ENCODE peak calls at places on chromosomes 16 and 17, in four cellular contexts. One of them, this sample, is unnamed.

GRCh38 chr17:60555786-60556185 is 29.7 kb upstream of the APPBP2 start:
- DNase-seq in SK-N-SH: no peak
- DNase-seq in K562: no peak
- DNase-seq in HepG2: no peak
- DNase-seq in this sample: no peak

GRCh38 chr17:45965741-45966140 is 33.3 kb upstream of the STH start:
- DNase-seq in SK-N-SH: no peak
- DNase-seq in K562: no peak
- DNase-seq in HepG2: no peak
- DNase-seq in this sample: no peak

GRCh38 chr17:16085066-16085699 is 85.6 kb downstream of the TTC19 start:
- DNase-seq in SK-N-SH: no peak
- DNase-seq in K562: no peak
- DNase-seq in HepG2: no peak
- DNase-seq in this sample: no peak

GRCh38 chr16:11253009-11253994 is 2.7 kb downstream of the SOCS1 start:
- DNase-seq in SK-N-SH: no peak
- DNase-seq in K562: peak; percentile 39
- DNase-seq in HepG2: no peak
- DNase-seq in this sample: no peak

GRCh38 chr17:61209524-61209923 is 190.1 kb upstream of the TBX2 start:
- DNase-seq in SK-N-SH: no peak
- DNase-seq in K562: no peak
- DNase-seq in HepG2: no peak
- DNase-seq in this sample: no peak

GRCh38 chr16:12874135-12874534 is 27.3 kb upstream of the SHISA9 start:
- DNase-seq in SK-N-SH: no peak
- DNase-seq in K562: no peak
- DNase-seq in HepG2: no peak
- DNase-seq in this sample: no peak

GRCh38 chr16:75497558-75497957 is 2.3 kb upstream of the CHST6 start:
- DNase-seq in SK-N-SH: no peak
- DNase-seq in K562: no peak
- DNase-seq in HepG2: no peak
- DNase-seq in this sample: no peak

GRCh38 chr17:54971147-54971546 is 2.6 kb downstream of the STXBP4 start:
- DNase-seq in SK-N-SH: no peak
- DNase-seq in K562: no peak
- DNase-seq in HepG2: peak; percentile 73
- DNase-seq in this sample: no peak

GRCh38 chr17:81295678-81296381 is 723 bp upstream of the SLC38A10 start:
- DNase-seq in SK-N-SH: peak; percentile 72
- DNase-seq in K562: no peak
- DNase-seq in HepG2: peak; percentile 53
- DNase-seq in this sample: no peak

GRCh38 chr17:3602499-3602898 is 6.7 kb downstream of the TRPV1 start:
- DNase-seq in SK-N-SH: peak; percentile 61
- DNase-seq in K562: peak; percentile 65
- DNase-seq in HepG2: peak; percentile 44
- DNase-seq in this sample: no peak

GRCh38 chr17:4607773-4608187 is 23.5 kb downstream of the SMTNL2 start:
- DNase-seq in SK-N-SH: no peak
- DNase-seq in K562: peak; percentile 25
- DNase-seq in HepG2: no peak
- DNase-seq in this sample: no peak

GRCh38 chr17:29133146-29133713 is 47.0 kb downstream of the MYO18A start:
- DNase-seq in SK-N-SH: no peak
- DNase-seq in K562: peak; percentile 56
- DNase-seq in HepG2: no peak
- DNase-seq in this sample: no peak

GRCh38 chr16:49482690-49483089 is 109.1 kb downstream of the C16orf78 start:
- DNase-seq in SK-N-SH: no peak
- DNase-seq in K562: no peak
- DNase-seq in HepG2: no peak
- DNase-seq in this sample: no peak

GRCh38 chr16:87622756-87623319 is 20.5 kb downstream of the JPH3 start:
- DNase-seq in SK-N-SH: no peak
- DNase-seq in K562: no peak
- DNase-seq in HepG2: no peak
- DNase-seq in this sample: no peak

GRCh38 chr17:76473541-76473985 is 6.2 kb downstream of the AANAT start:
- DNase-seq in SK-N-SH: peak; percentile 88
- DNase-seq in K562: peak; percentile 67
- DNase-seq in HepG2: no peak
- DNase-seq in this sample: no peak

GRCh38 chr16:88747588-88748301 is 37.3 kb downstream of the PIEZO1 start:
- DNase-seq in SK-N-SH: no peak
- DNase-seq in K562: peak; percentile 89
- DNase-seq in HepG2: peak; percentile 66
- DNase-seq in this sample: no peak

GRCh38 chr16:69326172-69326873 is 4.1 kb downstream of the PDF start:
- DNase-seq in SK-N-SH: no peak
- DNase-seq in K562: no peak
- DNase-seq in HepG2: peak; percentile 94
- DNase-seq in this sample: no peak

GRCh38 chr17:39739020-39739884 is 1.5 kb downstream of the GRB7 start:
- DNase-seq in SK-N-SH: peak; percentile 41
- DNase-seq in K562: peak; percentile 69
- DNase-seq in HepG2: peak; percentile 100
- DNase-seq in this sample: no peak

GRCh38 chr17:4407851-4408250 is 25.9 kb upstream of the SPNS3 start:
- DNase-seq in SK-N-SH: no peak
- DNase-seq in K562: no peak
- DNase-seq in HepG2: peak; percentile 18
- DNase-seq in this sample: no peak

DNA sequence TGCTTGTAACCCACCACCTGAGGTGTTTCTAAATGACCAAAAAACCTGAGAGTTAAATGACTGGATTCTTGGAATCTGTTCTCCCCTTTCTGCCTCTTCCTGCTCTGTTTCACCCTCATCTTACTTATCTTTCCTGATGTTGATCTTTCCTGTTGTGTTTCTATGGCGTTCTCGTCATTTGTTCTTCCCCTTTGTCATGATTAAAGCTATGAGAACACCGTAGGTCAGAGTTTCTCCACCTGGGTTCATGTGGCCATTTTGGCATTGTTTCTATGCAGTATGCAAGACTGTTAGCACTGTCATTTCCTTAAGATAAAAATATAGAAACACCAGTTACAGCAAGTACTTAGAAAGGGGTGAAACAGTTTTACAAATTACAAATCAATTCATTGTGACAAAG is 165.9 kb downstream of the PHKB start:
- DNase-seq in SK-N-SH: no peak
- DNase-seq in K562: no peak
- DNase-seq in HepG2: no peak
- DNase-seq in this sample: no peak
- H3K9ac ChIP-seq in SK-N-SH: no peak overlapping the region
- H3K9ac ChIP-seq in K562: no peak overlapping the region
- H3K9ac ChIP-seq in HepG2: no peak overlapping the region
- H3K9ac ChIP-seq in this sample: no peak overlapping the region

GRCh38 chr16:73125860-73126259 is 77.9 kb upstream of the ZFHX3 start:
- DNase-seq in SK-N-SH: no peak
- DNase-seq in K562: no peak
- DNase-seq in HepG2: no peak
- DNase-seq in this sample: no peak

GRCh38 chr16:73124665-73125064 is 76.7 kb upstream of the ZFHX3 start:
- DNase-seq in SK-N-SH: no peak
- DNase-seq in K562: no peak
- DNase-seq in HepG2: no peak
- DNase-seq in this sample: no peak

GRCh38 chr16:73124097-73124652 is 76.2 kb upstream of the ZFHX3 start:
- DNase-seq in SK-N-SH: no peak
- DNase-seq in K562: no peak
- DNase-seq in HepG2: no peak
- DNase-seq in this sample: no peak

GRCh38 chr16:73129455-73129854 is 81.5 kb upstream of the ZFHX3 start:
- DNase-seq in SK-N-SH: no peak
- DNase-seq in K562: no peak
- DNase-seq in HepG2: no peak
- DNase-seq in this sample: no peak

DNA sequence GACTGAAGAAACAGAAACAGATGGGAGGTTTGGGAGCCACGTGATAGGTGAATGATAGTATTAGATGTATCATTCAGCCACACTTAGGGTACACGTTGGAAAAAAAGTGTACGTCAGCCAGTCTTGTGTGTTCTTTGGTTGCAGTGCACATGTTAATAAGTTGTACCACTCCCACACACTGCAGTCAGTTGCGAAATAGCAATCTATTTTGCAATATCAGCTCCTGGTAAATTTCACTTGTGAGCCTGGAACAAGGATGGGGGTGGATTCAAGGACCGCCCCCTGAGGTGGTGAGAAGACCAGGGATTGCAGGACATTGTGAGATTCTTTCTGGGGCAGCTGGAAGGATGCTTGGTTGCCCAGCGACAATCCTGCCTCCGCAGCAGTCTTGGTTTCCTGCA is 78.5 kb upstream of the ZFHX3 start:
- DNase-seq in SK-N-SH: no peak
- DNase-seq in K562: no peak
- DNase-seq in HepG2: peak; percentile 45
- DNase-seq in this sample: no peak
- TF ChIP-seq FOXM1 in SK-N-SH: no peak
- TF ChIP-seq FOXM1 in K562: no peak
- TF ChIP-seq FOXM1 in HepG2: no peak
- TF ChIP-seq FOXM1 in this sample: no peak

GRCh38 chr17:65531508-65532431 is 29.7 kb downstream of the AXIN2 start:
- DNase-seq in SK-N-SH: peak; percentile 93
- DNase-seq in K562: no peak
- DNase-seq in HepG2: no peak
- DNase-seq in this sample: no peak

GRCh38 chr17:65532491-65532890 is 29.0 kb downstream of the AXIN2 start:
- DNase-seq in SK-N-SH: no peak
- DNase-seq in K562: no peak
- DNase-seq in HepG2: no peak
- DNase-seq in this sample: no peak

GRCh38 chr17:65530158-65530984 is 31.1 kb downstream of the AXIN2 start:
- DNase-seq in SK-N-SH: no peak
- DNase-seq in K562: no peak
- DNase-seq in HepG2: no peak
- DNase-seq in this sample: no peak

GRCh38 chr17:65529761-65530157 is 31.7 kb downstream of the AXIN2 start:
- DNase-seq in SK-N-SH: no peak
- DNase-seq in K562: no peak
- DNase-seq in HepG2: no peak
- DNase-seq in this sample: no peak

DNA sequence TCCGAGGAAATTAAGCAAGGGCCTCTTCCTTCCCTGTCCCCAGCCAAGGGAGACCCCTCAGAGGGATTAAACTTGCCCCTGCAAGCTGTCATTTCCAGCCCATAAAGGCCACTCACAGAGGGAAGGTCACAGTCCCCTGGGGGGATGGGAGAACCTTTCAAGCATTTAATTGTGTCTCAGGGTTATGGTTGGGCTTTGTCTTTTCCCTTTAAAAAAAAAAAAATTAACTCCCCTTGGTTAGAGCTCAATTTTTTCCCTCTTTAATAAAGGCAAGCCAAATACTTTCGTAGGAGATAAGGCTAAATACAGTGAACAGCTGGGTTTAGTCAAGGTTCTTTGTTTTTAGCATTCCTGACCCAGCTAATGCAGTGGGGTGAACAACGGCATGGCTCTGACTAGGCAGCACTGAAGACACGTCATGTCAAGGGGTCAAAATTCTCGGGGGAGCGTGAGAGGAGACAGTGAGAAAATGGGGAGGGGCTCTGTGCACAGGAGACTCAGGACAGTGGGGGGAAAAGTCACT is 30.4 kb downstream of the AXIN2 start:
- DNase-seq in SK-N-SH: peak; percentile 48
- DNase-seq in K562: no peak
- DNase-seq in HepG2: no peak
- DNase-seq in this sample: no peak
- H3K9ac ChIP-seq in SK-N-SH: no peak overlapping the region
- H3K9ac ChIP-seq in K562: no peak overlapping the region
- H3K9ac ChIP-seq in HepG2: no peak overlapping the region
- H3K9ac ChIP-seq in this sample: no peak overlapping the region

GRCh38 chr17:2093349-2093748 is 38.4 kb downstream of the HIC1 start:
- DNase-seq in SK-N-SH: peak; percentile 27
- DNase-seq in K562: no peak
- DNase-seq in HepG2: no peak
- DNase-seq in this sample: no peak
- TF ChIP-seq FOXM1 in SK-N-SH: no peak
- TF ChIP-seq FOXM1 in K562: no peak
- TF ChIP-seq FOXM1 in HepG2: no peak
- TF ChIP-seq FOXM1 in this sample: no peak

DNA sequence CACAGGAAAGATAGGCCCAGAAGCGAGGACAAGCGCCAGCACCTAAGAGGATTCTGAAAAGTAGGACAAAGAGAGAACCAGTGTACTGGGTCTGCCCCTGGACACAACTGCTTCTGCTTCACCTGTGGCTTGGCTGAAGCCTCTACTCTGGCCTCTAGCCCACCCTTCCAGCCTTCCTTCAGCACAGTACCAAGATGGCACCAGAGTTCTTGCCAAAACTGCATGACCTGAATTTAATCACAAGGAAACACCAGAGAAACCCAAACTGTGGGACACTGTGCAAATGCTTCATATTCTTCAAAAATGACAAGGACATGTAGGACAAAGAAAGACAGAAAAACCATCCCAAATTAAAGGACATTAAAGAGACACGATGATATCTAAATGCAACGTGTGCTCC is 116.6 kb downstream of the SMG6 start:
- DNase-seq in SK-N-SH: no peak
- DNase-seq in K562: no peak
- DNase-seq in HepG2: no peak
- DNase-seq in this sample: no peak
- H3K9ac ChIP-seq in SK-N-SH: no peak overlapping the region
- H3K9ac ChIP-seq in K562: no peak overlapping the region
- H3K9ac ChIP-seq in HepG2: no peak overlapping the region
- H3K9ac ChIP-seq in this sample: no peak overlapping the region

GRCh38 chr17:44186307-44187130 is at the start of gene TMUB2:
- DNase-seq in SK-N-SH: peak; percentile 100
- DNase-seq in K562: peak; percentile 99
- DNase-seq in HepG2: peak; percentile 99
- DNase-seq in this sample: peak; percentile 98
- TF ChIP-seq FOXM1 in SK-N-SH: no peak
- TF ChIP-seq FOXM1 in K562: no peak
- TF ChIP-seq FOXM1 in HepG2: peak; percentile 82
- TF ChIP-seq FOXM1 in this sample: no peak